ENCODE peak calls at places on chromosomes 7 and 10, in nine cellular contexts. K, C, Y, N, U, Z, O, L and B are unnamed samples.

GRCh38 chr7:130210181-130210935 is 2.7 kb downstream of the SSMEM1 start:
- DNase-seq in Y (no peak), C (no peak), K (no peak), Z (no peak), N (no peak), U (no peak), O (no peak), L (peak), B (no peak)

GRCh38 chr10:77856566-77856965 is 70.0 kb downstream of the DLG5 start:
- DNase-seq in U (no peak), Z (no peak), N (no peak), Y (no peak), L (no peak), K (no peak), C (no peak), O (no peak), B (no peak)

GRCh38 chr10:3749597-3750351 is 35.2 kb downstream of the KLF6 start:
- DNase-seq in K (no peak), Y (no peak), U (peak), C (no peak), Z (no peak), O (no peak), L (peak), N (peak), B (no peak)

GRCh38 chr10:48509061-48509772 is 95.7 kb downstream of the ARHGAP22 start:
- DNase-seq in N (no peak), C (no peak), L (no peak), Z (no peak), U (no peak), K (no peak), Y (no peak), O (no peak), B (no peak)

GRCh38 chr7:69708857-69709256 is 110.6 kb downstream of the AUTS2 start:
- DNase-seq in O (no peak), U (no peak), Z (no peak), N (no peak), C (no peak), K (no peak), Y (no peak), L (no peak), B (no peak)

GRCh38 chr10:20683345-20683744 is 213.8 kb downstream of the NEBL start:
- DNase-seq in O (no peak), K (no peak), Z (no peak), C (no peak), N (no peak), L (no peak), Y (no peak), U (no peak), B (no peak)

GRCh38 chr10:117168729-117169128 is 28.6 kb upstream of the KCNK18 start:
- DNase-seq in K (no peak), L (no peak), O (no peak), Y (no peak), U (no peak), Z (no peak), C (no peak), N (no peak), B (no peak)

GRCh38 chr10:82621680-82622079 is 746.7 kb downstream of the NRG3 start:
- DNase-seq in N (no peak), K (no peak), U (no peak), Y (no peak), L (no peak), C (no peak), Z (no peak), O (no peak), B (no peak)

GRCh38 chr10:107900131-107900530 is 735.6 kb upstream of the SORCS1 start:
- DNase-seq in C (no peak), Y (no peak), L (no peak), O (no peak), Z (no peak), K (no peak), N (no peak), U (no peak), B (no peak)

GRCh38 chr7:94875221-94875620 is 32.2 kb upstream of the PPP1R9A start:
- DNase-seq in K (no peak), C (no peak), O (no peak), L (no peak), Z (no peak), N (no peak), Y (no peak), U (no peak), B (no peak)

GRCh38 chr10:102763037-102763607 is 19.4 kb downstream of the WBP1L start:
- DNase-seq in O (peak), K (no peak), N (no peak), L (no peak), Y (no peak), Z (no peak), U (no peak), C (no peak), B (no peak)

GRCh38 chr7:67593807-67594206 is 597.2 kb downstream of the TYW1 start:
- DNase-seq in C (no peak), L (no peak), O (no peak), K (no peak), Y (no peak), N (no peak), U (no peak), Z (no peak), B (no peak)

GRCh38 chr7:101581891-101582290 is 47.2 kb downstream of the MYL10 start:
- DNase-seq in U (no peak), Z (no peak), Y (no peak), O (no peak), C (no peak), K (no peak), N (no peak), L (peak), B (no peak)

GRCh38 chr7:44633254-44634186 is 27.1 kb downstream of the OGDH start:
- DNase-seq in C (no peak), Y (peak), N (peak), K (peak), O (peak), Z (no peak), U (no peak), L (peak), B (peak)

GRCh38 chr7:66921918-66922486 is 977 bp downstream of the TMEM248 start:
- DNase-seq in C (peak), L (peak), Y (no peak), Z (peak), K (no peak), O (no peak), N (peak), U (no peak), B (peak)

GRCh38 chr10:122323188-122323587 is 51.3 kb upstream of the PLEKHA1 start:
- DNase-seq in N (no peak), Z (no peak), C (no peak), O (no peak), L (peak), Y (no peak), U (no peak), K (no peak), B (no peak)

GRCh38 chr7:22811746-22812280 is 10.8 kb downstream of the TOMM7 start:
- DNase-seq in L (no peak), C (no peak), N (no peak), K (no peak), Y (no peak), U (no peak), Z (no peak), O (no peak), B (no peak)

GRCh38 chr7:157233677-157234076 is 95.0 kb downstream of the UBE3C start:
- DNase-seq in K (no peak), C (no peak), L (peak), N (no peak), Y (no peak), Z (no peak), O (no peak), U (no peak), B (no peak)

GRCh38 chr7:44044315-44045225 is at the start of gene DBNL:
- DNase-seq in C (peak), U (peak), L (peak), Y (peak), Z (peak), N (peak), O (peak), K (peak), B (peak)

GRCh38 chr10:22315455-22316285 is 518 bp upstream of the COMMD3 start:
- DNase-seq in L (no peak), N (no peak), U (peak), C (no peak), Y (no peak), K (no peak), O (no peak), Z (no peak), B (no peak)

GRCh38 chr10:27155073-27155754 is at the start of gene MASTL:
- DNase-seq in O (peak), Y (peak), Z (peak), C (peak), K (peak), L (peak), N (peak), U (peak), B (peak)

GRCh38 chr10:70432101-70432500 is 9.4 kb downstream of the NODAL start:
- DNase-seq in C (no peak), L (no peak), O (no peak), N (no peak), U (no peak), Z (no peak), K (peak), Y (no peak), B (no peak)

GRCh38 chr10:117678106-117678505 is 135.6 kb downstream of the EMX2 start:
- DNase-seq in U (no peak), Z (no peak), K (no peak), Y (no peak), O (no peak), L (no peak), N (no peak), C (no peak), B (no peak)

GRCh38 chr7:42932861-42933591 is 850 bp downstream of the MRPL32 start:
- DNase-seq in C (no peak), Z (no peak), Y (no peak), L (no peak), U (peak), O (no peak), N (peak), K (no peak), B (no peak)

GRCh38 chr7:135164357-135165021 is 6.0 kb downstream of the CYREN start:
- DNase-seq in L (no peak), K (no peak), C (no peak), N (no peak), Y (no peak), Z (no peak), O (no peak), U (no peak), B (no peak)

GRCh38 chr7:79495544-79496272 is 42.2 kb upstream of the MAGI2 start:
- DNase-seq in N (no peak), L (peak), U (no peak), C (no peak), K (no peak), O (no peak), Z (no peak), Y (no peak), B (no peak)

GRCh38 chr10:84447701-84448400 is 119.5 kb downstream of the CCSER2 start:
- DNase-seq in C (no peak), K (no peak), N (no peak), L (no peak), Y (no peak), U (no peak), O (no peak), Z (no peak), B (no peak)

GRCh38 chr7:41715000-41715399 is 12.1 kb upstream of the INHBA start:
- DNase-seq in U (no peak), C (no peak), O (no peak), N (no peak), Z (no peak), L (no peak), Y (no peak), K (no peak), B (no peak)

GRCh38 chr7:126589068-126589684 is 663.6 kb downstream of the GRM8 start:
- DNase-seq in C (no peak), L (peak), N (no peak), Z (no peak), O (no peak), Y (no peak), U (no peak), K (no peak), B (no peak)

GRCh38 chr10:7432884-7433726 is 22.3 kb upstream of the SFMBT2 start:
- DNase-seq in Z (no peak), C (no peak), L (no peak), U (no peak), Y (no peak), K (no peak), N (peak), O (no peak), B (no peak)

GRCh38 chr10:72265925-72266865 is 7.5 kb upstream of the DDIT4 start:
- DNase-seq in Z (no peak), Y (no peak), L (no peak), U (no peak), K (no peak), C (no peak), N (no peak), O (no peak), B (no peak)

GRCh38 chr10:114962441-114962840 is 24.4 kb downstream of the TRUB1 start:
- DNase-seq in C (no peak), K (no peak), Y (no peak), Z (no peak), O (no peak), U (no peak), L (no peak), N (no peak), B (no peak)

GRCh38 chr7:128197586-128197985 is 43.5 kb upstream of the LEP start:
- DNase-seq in O (no peak), N (no peak), C (no peak), L (no peak), K (no peak), Y (no peak), U (no peak), Z (no peak), B (no peak)

GRCh38 chr7:67854784-67855183 is 858.2 kb downstream of the TYW1 start:
- DNase-seq in U (no peak), L (no peak), K (no peak), C (no peak), Y (no peak), O (no peak), N (no peak), Z (no peak), B (no peak)